ENCODE peak calls at places on chromosomes 11 and 22, in ten cellular contexts. I, H, X, E, R, Z, T, S, K and V are unnamed samples.

GRCh38 chr22:42926034-42926433 is 69.0 kb upstream of the ARFGAP3 start:
- DNase-seq in S (no peak), R (no peak), T (no peak), Z (no peak), K (no peak), H (no peak), X (no peak), I (no peak), E (no peak), V (no peak)

GRCh38 chr11:14386895-14387480 is 28.0 kb upstream of the RRAS2 start:
- DNase-seq in X (no peak), I (no peak), S (no peak), K (no peak), T (peak), Z (peak), E (peak), R (peak), H (no peak), V (peak)

GRCh38 chr22:29314537-29315285 is 786 bp downstream of the RASL10A start:
- DNase-seq in S (no peak), T (peak), K (peak), I (no peak), X (no peak), Z (peak), R (no peak), E (no peak), H (no peak), V (no peak)

GRCh38 chr11:74144592-74144991 is 26.2 kb downstream of the C2CD3 start:
- DNase-seq in R (no peak), K (no peak), X (no peak), S (no peak), I (no peak), H (no peak), Z (no peak), T (no peak), E (no peak), V (no peak)

GRCh38 chr11:57735655-57736298 is 5.5 kb upstream of the SELENOH start:
- DNase-seq in R (no peak), T (no peak), Z (no peak), X (no peak), S (no peak), I (peak), E (no peak), H (no peak), K (no peak), V (no peak)

GRCh38 chr11:73797457-73797856 is 9.8 kb downstream of the MRPL48 start:
- DNase-seq in T (no peak), Z (no peak), I (no peak), K (no peak), H (no peak), S (no peak), X (no peak), R (peak), E (peak), V (peak)

GRCh38 chr11:118042791-118043190 is 34.1 kb upstream of the TMPRSS4 start:
- DNase-seq in E (no peak), R (no peak), I (no peak), T (no peak), X (no peak), H (no peak), Z (no peak), S (no peak), K (no peak), V (no peak)

GRCh38 chr11:132052904-132053303 is 682.5 kb downstream of the NTM start:
- DNase-seq in Z (no peak), I (no peak), X (no peak), K (no peak), E (no peak), S (no peak), T (no peak), R (no peak), H (no peak), V (no peak)

GRCh38 chr22:44455151-44455962 is 42.7 kb downstream of the RTL6 start:
- DNase-seq in I (no peak), Z (no peak), S (no peak), X (no peak), R (no peak), K (peak), T (no peak), H (no peak), E (no peak), V (no peak)

GRCh38 chr11:124872741-124873140 is 7.5 kb downstream of the ROBO3 start:
- DNase-seq in E (no peak), X (no peak), Z (no peak), H (no peak), K (no peak), I (no peak), R (no peak), T (peak), S (peak), V (no peak)